ENCODE peak calls at places on chromosomes 13 and 19, in ten cellular contexts. One of them, this sample, is unnamed.
A peak's percentile ranks its signal among the peaks of the same experiment; 100 is the strongest.

GRCh38 chr19:1854542-1855039 is 6.3 kb upstream of the REXO1 start:
- DNase-seq in C1 segment of cervical spinal cord: no peak
- DNase-seq in cardiac fibroblast: no peak
- DNase-seq in WTC11: peak; percentile 46
- DNase-seq in HEK293T: no peak
- DNase-seq in mucosa of descending colon: peak; percentile 69
- DNase-seq in NCI-H510A treated with DMSO at 0.1 percent for 48 hours: no peak
- DNase-seq in T-cell: no peak
- DNase-seq in CD4-positive, alpha-beta T cell: no peak
- DNase-seq in progenitor cell of endocrine pancreas: no peak
- DNase-seq in this sample: no peak

GRCh38 chr13:43153436-43154082 is 130.2 kb downstream of the DNAJC15 start:
- DNase-seq in C1 segment of cervical spinal cord: no peak
- DNase-seq in cardiac fibroblast: peak; percentile 64
- DNase-seq in WTC11: no peak
- DNase-seq in HEK293T: no peak
- DNase-seq in mucosa of descending colon: no peak
- DNase-seq in NCI-H510A treated with DMSO at 0.1 percent for 48 hours: no peak
- DNase-seq in T-cell: no peak
- DNase-seq in CD4-positive, alpha-beta T cell: no peak
- DNase-seq in progenitor cell of endocrine pancreas: no peak
- DNase-seq in this sample: no peak

GRCh38 chr13:96003304-96003703 is 49.9 kb downstream of the UGGT2 start:
- DNase-seq in C1 segment of cervical spinal cord: no peak
- DNase-seq in cardiac fibroblast: peak; percentile 29
- DNase-seq in WTC11: no peak
- DNase-seq in HEK293T: no peak
- DNase-seq in mucosa of descending colon: no peak
- DNase-seq in NCI-H510A treated with DMSO at 0.1 percent for 48 hours: no peak
- DNase-seq in T-cell: no peak
- DNase-seq in CD4-positive, alpha-beta T cell: no peak
- DNase-seq in progenitor cell of endocrine pancreas: no peak
- DNase-seq in this sample: no peak

GRCh38 chr19:38917921-38918491 is 6.0 kb upstream of the CCER2 start:
- DNase-seq in C1 segment of cervical spinal cord: no peak
- DNase-seq in cardiac fibroblast: no peak
- DNase-seq in WTC11: no peak
- DNase-seq in HEK293T: no peak
- DNase-seq in mucosa of descending colon: peak; percentile 18
- DNase-seq in NCI-H510A treated with DMSO at 0.1 percent for 48 hours: no peak
- DNase-seq in T-cell: no peak
- DNase-seq in CD4-positive, alpha-beta T cell: no peak
- DNase-seq in progenitor cell of endocrine pancreas: no peak
- DNase-seq in this sample: no peak

GRCh38 chr19:2578911-2579677 is 103.2 kb downstream of the GADD45B start:
- DNase-seq in C1 segment of cervical spinal cord: peak; percentile 79
- DNase-seq in cardiac fibroblast: peak; percentile 95
- DNase-seq in WTC11: peak; percentile 92
- DNase-seq in HEK293T: peak; percentile 80
- DNase-seq in mucosa of descending colon: peak; percentile 90
- DNase-seq in NCI-H510A treated with DMSO at 0.1 percent for 48 hours: no peak
- DNase-seq in T-cell: peak; percentile 55
- DNase-seq in CD4-positive, alpha-beta T cell: peak; percentile 53
- DNase-seq in progenitor cell of endocrine pancreas: peak; percentile 78
- DNase-seq in this sample: peak; percentile 92

GRCh38 chr13:46571189-46571901 is 18.4 kb downstream of the LRCH1 start:
- DNase-seq in C1 segment of cervical spinal cord: peak; percentile 86
- DNase-seq in cardiac fibroblast: peak; percentile 59
- DNase-seq in WTC11: no peak
- DNase-seq in HEK293T: no peak
- DNase-seq in mucosa of descending colon: no peak
- DNase-seq in NCI-H510A treated with DMSO at 0.1 percent for 48 hours: no peak
- DNase-seq in T-cell: no peak
- DNase-seq in CD4-positive, alpha-beta T cell: no peak
- DNase-seq in progenitor cell of endocrine pancreas: no peak
- DNase-seq in this sample: no peak

GRCh38 chr19:15371119-15371518 is 8.5 kb downstream of the AKAP8 start:
- DNase-seq in C1 segment of cervical spinal cord: no peak
- DNase-seq in cardiac fibroblast: no peak
- DNase-seq in WTC11: no peak
- DNase-seq in HEK293T: no peak
- DNase-seq in mucosa of descending colon: peak; percentile 15
- DNase-seq in NCI-H510A treated with DMSO at 0.1 percent for 48 hours: no peak
- DNase-seq in T-cell: no peak
- DNase-seq in CD4-positive, alpha-beta T cell: no peak
- DNase-seq in progenitor cell of endocrine pancreas: no peak
- DNase-seq in this sample: no peak

GRCh38 chr13:110109910-110110309 is 197.0 kb downstream of the COL4A1 start:
- DNase-seq in C1 segment of cervical spinal cord: no peak
- DNase-seq in cardiac fibroblast: peak; percentile 94
- DNase-seq in WTC11: no peak
- DNase-seq in HEK293T: no peak
- DNase-seq in mucosa of descending colon: peak; percentile 39
- DNase-seq in NCI-H510A treated with DMSO at 0.1 percent for 48 hours: no peak
- DNase-seq in T-cell: no peak
- DNase-seq in CD4-positive, alpha-beta T cell: no peak
- DNase-seq in progenitor cell of endocrine pancreas: no peak
- DNase-seq in this sample: peak; percentile 26

GRCh38 chr19:51550848-51551672 is 19.6 kb upstream of the SIGLEC6 start:
- DNase-seq in C1 segment of cervical spinal cord: no peak
- DNase-seq in cardiac fibroblast: no peak
- DNase-seq in WTC11: no peak
- DNase-seq in HEK293T: no peak
- DNase-seq in mucosa of descending colon: no peak
- DNase-seq in NCI-H510A treated with DMSO at 0.1 percent for 48 hours: no peak
- DNase-seq in T-cell: no peak
- DNase-seq in CD4-positive, alpha-beta T cell: no peak
- DNase-seq in progenitor cell of endocrine pancreas: no peak
- DNase-seq in this sample: no peak

GRCh38 chr19:11479470-11480080 is 1.3 kb downstream of the ELAVL3 start:
- DNase-seq in C1 segment of cervical spinal cord: peak; percentile 48
- DNase-seq in cardiac fibroblast: peak; percentile 22
- DNase-seq in WTC11: peak; percentile 93
- DNase-seq in HEK293T: peak; percentile 74
- DNase-seq in mucosa of descending colon: peak; percentile 69
- DNase-seq in NCI-H510A treated with DMSO at 0.1 percent for 48 hours: no peak
- DNase-seq in T-cell: no peak
- DNase-seq in CD4-positive, alpha-beta T cell: no peak
- DNase-seq in progenitor cell of endocrine pancreas: peak; percentile 40
- DNase-seq in this sample: peak; percentile 65

GRCh38 chr19:29268721-29269483 is 56.0 kb upstream of the UQCRFS1 start:
- DNase-seq in C1 segment of cervical spinal cord: no peak
- DNase-seq in cardiac fibroblast: no peak
- DNase-seq in WTC11: peak; percentile 26
- DNase-seq in HEK293T: no peak
- DNase-seq in mucosa of descending colon: no peak
- DNase-seq in NCI-H510A treated with DMSO at 0.1 percent for 48 hours: no peak
- DNase-seq in T-cell: no peak
- DNase-seq in CD4-positive, alpha-beta T cell: no peak
- DNase-seq in progenitor cell of endocrine pancreas: no peak
- DNase-seq in this sample: no peak